ENCODE peak calls at places on chromosomes 3 and 15, in six cellular contexts. S, I, P, R, V and J are unnamed samples. For H3K27me3, the result is how much of the 10 kb centered on the place peaks cover.

GRCh38 chr3:50268703-50269451 is at the start of gene SEMA3B:
- DNase-seq in S (peak), I (no peak), P (peak), R (peak), V (peak), J (peak)

GRCh38 chr3:138923531-138923994 is 23.4 kb downstream of the FOXL2 start:
- DNase-seq in S (peak), I (peak), P (peak), R (peak), V (peak), J (no peak)

GRCh38 chr3:89682556-89682955 is 575.1 kb downstream of the EPHA3 start:
- DNase-seq in S (no peak), I (no peak), P (no peak), R (no peak), V (no peak), J (no peak)

GRCh38 chr3:171376125-171376947 is 83.9 kb downstream of the TNIK start:
- DNase-seq in S (no peak), I (no peak), P (no peak), R (no peak), V (no peak), J (no peak)

GRCh38 chr15:91165850-91166249 is 65.8 kb downstream of the SV2B start:
- DNase-seq in S (no peak), I (no peak), P (no peak), R (no peak), V (no peak), J (no peak)

GRCh38 chr3:43948013-43948412 is 257.3 kb downstream of the ABHD5 start:
- DNase-seq in S (no peak), I (no peak), P (no peak), R (no peak), V (no peak), J (no peak)

GRCh38 chr3:190840146-190840545 is 22.3 kb downstream of the GMNC start:
- DNase-seq in S (no peak), I (no peak), P (no peak), R (no peak), V (no peak), J (no peak)

GRCh38 chr3:51637941-51638471 is 33.0 kb upstream of the TEX264 start:
- DNase-seq in S (peak), I (peak), P (no peak), R (no peak), V (no peak), J (peak)

GRCh38 chr15:65086680-65087111 is 10.2 kb downstream of the KBTBD13 start:
- DNase-seq in S (peak), I (no peak), P (no peak), R (peak), V (peak), J (no peak)

GRCh38 chr3:72347819-72348319 is 500.4 kb downstream of the SHQ1 start:
- DNase-seq in S (peak), I (peak), P (peak), R (peak), V (peak), J (no peak)

GRCh38 chr3:68059628-68060027 is 405.2 kb upstream of the SUCLG2 start:
- DNase-seq in S (peak), I (no peak), P (no peak), R (no peak), V (no peak), J (no peak)

GRCh38 chr3:31361391-31362273 is 171.1 kb upstream of the STT3B start:
- DNase-seq in S (no peak), I (no peak), P (no peak), R (no peak), V (no peak), J (peak)

GRCh38 chr15:28955686-28956421 is 70.1 kb downstream of the APBA2 start:
- DNase-seq in S (no peak), I (no peak), P (no peak), R (no peak), V (no peak), J (no peak)

GRCh38 chr15:89369548-89369947 is 34.9 kb upstream of the POLG start:
- DNase-seq in S (no peak), I (no peak), P (no peak), R (no peak), V (no peak), J (no peak)

GRCh38 chr15:89374116-89375004 is 39.7 kb upstream of the POLG start:
- DNase-seq in S (no peak), I (no peak), P (no peak), R (no peak), V (no peak), J (no peak)

GRCh38 chr15:89370120-89371077 is 35.8 kb upstream of the POLG start:
- DNase-seq in S (no peak), I (peak), P (no peak), R (no peak), V (no peak), J (no peak)

GRCh38 chr15:89371145-89372044 is 36.8 kb upstream of the POLG start:
- DNase-seq in S (no peak), I (peak), P (no peak), R (no peak), V (no peak), J (no peak)

GRCh38 chr15:89372069-89373033 is 37.7 kb upstream of the POLG start:
- DNase-seq in S (no peak), I (no peak), P (no peak), R (no peak), V (no peak), J (no peak)
- H3K27me3 ChIP-seq in S (half or more), I (half or more), P (half or more), R (half or more), V (half or more), J (half or more)

GRCh38 chr15:60004019-60004845 is at the start of gene FOXB1:
- DNase-seq in S (peak), I (peak), P (no peak), R (no peak), V (no peak), J (no peak)

GRCh38 chr15:60002528-60003218 is 1.4 kb upstream of the FOXB1 start:
- DNase-seq in S (no peak), I (no peak), P (no peak), R (no peak), V (no peak), J (no peak)

GRCh38 chr15:60001642-60002527 is 2.2 kb upstream of the FOXB1 start:
- DNase-seq in S (no peak), I (no peak), P (no peak), R (no peak), V (no peak), J (no peak)

GRCh38 chr15:60004846-60005351 is 788 bp downstream of the FOXB1 start:
- DNase-seq in S (no peak), I (peak), P (no peak), R (peak), V (peak), J (no peak)

DNA sequence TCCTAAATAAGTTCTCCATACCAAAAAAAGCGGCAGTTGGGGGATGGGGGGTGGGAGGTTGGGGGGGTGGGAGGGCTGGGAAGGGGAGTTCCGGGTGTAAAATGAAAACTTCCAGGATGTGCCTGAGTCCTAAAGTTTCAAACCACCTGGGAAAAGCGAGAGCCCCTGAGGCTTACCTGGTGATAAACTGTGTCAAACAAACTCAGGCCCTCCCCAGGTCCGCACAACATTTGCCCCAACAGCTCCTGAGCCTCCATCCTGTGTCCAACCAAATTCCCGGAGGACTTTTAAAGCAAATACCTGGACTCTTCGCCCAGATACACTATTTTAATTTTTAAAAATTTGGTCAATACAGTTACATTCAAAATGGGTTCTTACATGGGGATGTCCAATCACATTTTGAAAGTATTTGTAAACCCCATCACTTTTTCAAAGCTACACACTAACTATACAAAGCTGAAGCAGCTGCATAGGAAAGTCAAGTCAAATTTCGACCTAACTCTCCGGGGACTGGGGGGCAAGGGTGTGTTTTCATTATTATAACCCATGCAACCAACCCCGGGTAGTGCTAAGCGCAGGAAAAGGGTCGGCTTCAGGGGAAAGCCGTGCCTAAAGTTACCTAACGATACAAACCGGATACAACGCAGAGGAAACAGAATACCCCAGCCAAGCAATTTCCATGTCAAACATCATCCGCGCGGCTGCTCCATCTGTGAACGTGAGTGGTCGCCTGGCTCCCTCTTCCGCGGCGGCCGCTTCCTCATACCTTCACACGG is 680 bp upstream of the FOXB1 start:
- DNase-seq in S (no peak), I (no peak), P (no peak), R (no peak), V (no peak), J (no peak)
- H3K27me3 ChIP-seq in S (half or more), I (under half), P (half or more), R (half or more), V (half or more), J (half or more)

DNA sequence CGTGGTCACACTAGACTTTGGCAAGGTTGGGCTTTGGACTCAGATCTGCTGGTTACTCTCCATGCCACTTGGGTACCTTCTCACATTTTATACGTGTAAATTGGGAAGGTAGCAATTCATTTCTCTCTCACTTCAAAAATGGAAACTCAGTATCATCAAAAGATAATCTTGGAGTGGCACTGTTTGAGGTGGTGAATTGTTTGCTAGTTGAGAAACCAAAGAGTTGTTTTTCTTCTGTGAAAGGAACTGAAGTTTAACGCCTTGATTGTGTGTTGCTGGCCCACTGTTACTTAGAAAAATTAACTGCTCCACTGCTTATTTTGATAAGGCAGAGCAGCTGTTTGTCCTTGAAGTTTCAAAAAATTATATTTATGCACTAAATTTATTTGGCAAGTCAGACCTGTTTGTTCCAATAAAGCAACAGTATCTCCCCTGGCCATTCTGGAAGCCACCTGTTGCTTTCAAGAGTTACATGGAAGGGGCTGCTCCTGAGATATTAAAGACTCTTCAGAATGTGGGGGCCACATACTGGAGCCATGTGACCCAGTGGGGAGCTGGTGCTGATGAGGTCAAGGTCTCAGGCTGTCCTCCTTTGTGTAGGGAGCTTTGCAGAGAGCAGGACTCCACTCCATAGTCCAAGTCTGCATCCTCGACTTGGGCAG is 16.2 kb downstream of the PLCL2 start:
- DNase-seq in S (no peak), I (no peak), P (no peak), R (no peak), V (no peak), J (no peak)
- H3K27me3 ChIP-seq in S (under half), I (under half), P (under half), R (under half), V (under half), J (under half)

GRCh38 chr15:93126496-93127083 is 37.6 kb upstream of the RGMA start:
- DNase-seq in S (no peak), I (no peak), P (peak), R (no peak), V (no peak), J (no peak)

GRCh38 chr15:93131485-93132075 is 42.6 kb upstream of the RGMA start:
- DNase-seq in S (no peak), I (no peak), P (no peak), R (no peak), V (no peak), J (no peak)

GRCh38 chr15:93135459-93135858 is 46.4 kb upstream of the RGMA start:
- DNase-seq in S (no peak), I (no peak), P (no peak), R (no peak), V (no peak), J (no peak)

GRCh38 chr15:93127286-93127685 is 38.3 kb upstream of the RGMA start:
- DNase-seq in S (no peak), I (no peak), P (no peak), R (no peak), V (no peak), J (no peak)

DNA sequence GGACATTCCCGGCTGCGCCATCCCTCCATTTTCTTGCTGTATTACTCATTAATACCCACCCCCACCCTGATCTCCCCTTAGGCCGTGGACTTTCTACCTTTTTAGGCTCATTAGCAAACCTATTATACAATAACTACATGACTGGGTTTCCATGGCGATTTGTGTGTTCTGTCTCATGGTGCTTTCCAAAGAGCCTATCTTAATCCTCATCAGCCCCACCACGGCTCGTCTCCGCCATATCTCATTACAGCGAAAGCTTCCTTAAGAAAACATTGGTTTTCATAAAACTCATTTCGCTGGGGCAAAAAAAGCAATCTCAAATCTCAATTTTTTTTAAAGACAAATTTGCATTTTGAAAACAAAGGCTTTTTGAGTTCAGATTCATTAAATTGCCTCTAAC is 41.1 kb upstream of the RGMA start:
- DNase-seq in S (no peak), I (no peak), P (no peak), R (no peak), V (no peak), J (no peak)
- H3K27me3 ChIP-seq in S (under half), I (under half), P (under half), R (under half), V (under half), J (under half)